ENCODE peak calls at places on chromosome 21, in four cellular contexts. One of them, this sample, is unnamed.

GRCh38 chr21:31294691-31295090 is 49.4 kb downstream of the TIAM1 start:
- DNase-seq in IMR-90: no peak
- DNase-seq in H9: no peak
- DNase-seq in H1: no peak
- DNase-seq in this sample: no peak

GRCh38 chr21:46551636-46552241 is 53.1 kb downstream of the S100B start:
- DNase-seq in IMR-90: no peak
- DNase-seq in H9: peak; percentile 57
- DNase-seq in H1: no peak
- DNase-seq in this sample: no peak

GRCh38 chr21:16169102-16169511 is 439.3 kb downstream of the USP25 start:
- DNase-seq in IMR-90: peak; percentile 8
- DNase-seq in H9: no peak
- DNase-seq in H1: no peak
- DNase-seq in this sample: peak; percentile 41

GRCh38 chr21:29332461-29333354 is 34.0 kb downstream of the BACH1 start:
- DNase-seq in IMR-90: peak; percentile 77
- DNase-seq in H9: no peak
- DNase-seq in H1: no peak
- DNase-seq in this sample: peak; percentile 83

GRCh38 chr21:37575536-37576083 is 209.0 kb downstream of the DYRK1A start:
- DNase-seq in IMR-90: no peak
- DNase-seq in H9: no peak
- DNase-seq in H1: no peak
- DNase-seq in this sample: no peak

GRCh38 chr21:14685568-14685967 is 139.5 kb upstream of the SAMSN1 start:
- DNase-seq in IMR-90: no peak
- DNase-seq in H9: no peak
- DNase-seq in H1: no peak
- DNase-seq in this sample: no peak

GRCh38 chr21:46078322-46078981 is 19.5 kb upstream of the COL6A2 start:
- DNase-seq in IMR-90: no peak
- DNase-seq in H9: peak; percentile 26
- DNase-seq in H1: no peak
- DNase-seq in this sample: no peak

GRCh38 chr21:15968911-15969310 is 239.1 kb downstream of the USP25 start:
- DNase-seq in IMR-90: no peak
- DNase-seq in H9: no peak
- DNase-seq in H1: no peak
- DNase-seq in this sample: no peak

GRCh38 chr21:43191971-43192370 is 23.2 kb downstream of the CRYAA start:
- DNase-seq in IMR-90: no peak
- DNase-seq in H9: no peak
- DNase-seq in H1: no peak
- DNase-seq in this sample: no peak

GRCh38 chr21:46406001-46406400 is 52.7 kb upstream of the DIP2A start:
- DNase-seq in IMR-90: no peak
- DNase-seq in H9: no peak
- DNase-seq in H1: no peak
- DNase-seq in this sample: no peak

GRCh38 chr21:37639756-37640155 is 273.2 kb downstream of the DYRK1A start:
- DNase-seq in IMR-90: no peak
- DNase-seq in H9: no peak
- DNase-seq in H1: no peak
- DNase-seq in this sample: no peak

GRCh38 chr21:17612023-17612564 is 607 bp downstream of the BTG3 start:
- DNase-seq in IMR-90: peak; percentile 59
- DNase-seq in H9: peak; percentile 31
- DNase-seq in H1: no peak
- DNase-seq in this sample: peak; percentile 88

GRCh38 chr21:46475296-46475695 is 16.6 kb downstream of the DIP2A start:
- DNase-seq in IMR-90: no peak
- DNase-seq in H9: no peak
- DNase-seq in H1: no peak
- DNase-seq in this sample: no peak

GRCh38 chr21:43195131-43196021 is 26.6 kb downstream of the CRYAA start:
- DNase-seq in IMR-90: no peak
- DNase-seq in H9: peak; percentile 25
- DNase-seq in H1: no peak
- DNase-seq in this sample: peak; percentile 74

GRCh38 chr21:28426545-28426944 is 566.1 kb downstream of the LTN1 start:
- DNase-seq in IMR-90: peak; percentile 32
- DNase-seq in H9: no peak
- DNase-seq in H1: no peak
- DNase-seq in this sample: no peak

GRCh38 chr21:29777155-29777554 is 162.6 kb downstream of the GRIK1 start:
- DNase-seq in IMR-90: no peak
- DNase-seq in H9: no peak
- DNase-seq in H1: no peak
- DNase-seq in this sample: no peak

GRCh38 chr21:31879251-31879650 is 6.4 kb downstream of the HUNK start:
- DNase-seq in IMR-90: no peak
- DNase-seq in H9: no peak
- DNase-seq in H1: no peak
- DNase-seq in this sample: no peak

GRCh38 chr21:43697758-43698643 is 20.9 kb upstream of the PDXK start:
- DNase-seq in IMR-90: peak; percentile 21
- DNase-seq in H9: no peak
- DNase-seq in H1: no peak
- DNase-seq in this sample: peak; percentile 41

GRCh38 chr21:15207635-15208370 is 143.0 kb upstream of the NRIP1 start:
- DNase-seq in IMR-90: no peak
- DNase-seq in H9: no peak
- DNase-seq in H1: no peak
- DNase-seq in this sample: no peak

GRCh38 chr21:28944296-28944695 is 48.4 kb downstream of the LTN1 start:
- DNase-seq in IMR-90: peak; percentile 15
- DNase-seq in H9: no peak
- DNase-seq in H1: no peak
- DNase-seq in this sample: peak; percentile 12

GRCh38 chr21:16539041-16539440 is 809.3 kb downstream of the USP25 start:
- DNase-seq in IMR-90: no peak
- DNase-seq in H9: no peak
- DNase-seq in H1: no peak
- DNase-seq in this sample: no peak

GRCh38 chr21:27362249-27362648 is 395.4 kb upstream of the ADAMTS5 start:
- DNase-seq in IMR-90: no peak
- DNase-seq in H9: no peak
- DNase-seq in H1: no peak
- DNase-seq in this sample: no peak

GRCh38 chr21:39144191-39144590 is 39.1 kb downstream of the PSMG1 start:
- DNase-seq in IMR-90: no peak
- DNase-seq in H9: no peak
- DNase-seq in H1: no peak
- DNase-seq in this sample: no peak

GRCh38 chr21:39030127-39030884 is 152.9 kb downstream of the PSMG1 start:
- DNase-seq in IMR-90: no peak
- DNase-seq in H9: peak; percentile 91
- DNase-seq in H1: peak; percentile 63
- DNase-seq in this sample: no peak

GRCh38 chr21:28775071-28775470 is 217.6 kb downstream of the LTN1 start:
- DNase-seq in IMR-90: no peak
- DNase-seq in H9: no peak
- DNase-seq in H1: no peak
- DNase-seq in this sample: no peak

GRCh38 chr21:43209575-43210453 is 41.0 kb downstream of the CRYAA start:
- DNase-seq in IMR-90: peak; percentile 81
- DNase-seq in H9: peak; percentile 21
- DNase-seq in H1: no peak
- DNase-seq in this sample: peak; percentile 94

GRCh38 chr21:14361958-14362357 is 21.0 kb downstream of the HSPA13 start:
- DNase-seq in IMR-90: no peak
- DNase-seq in H9: no peak
- DNase-seq in H1: no peak
- DNase-seq in this sample: no peak

GRCh38 chr21:15064576-15065380 is at the start of gene NRIP1:
- DNase-seq in IMR-90: peak; percentile 87
- DNase-seq in H9: peak; percentile 72
- DNase-seq in H1: no peak
- DNase-seq in this sample: peak; percentile 94

GRCh38 chr21:15729674-15730483 is at the start of gene USP25:
- DNase-seq in IMR-90: peak; percentile 60
- DNase-seq in H9: peak; percentile 89
- DNase-seq in H1: peak; percentile 57
- DNase-seq in this sample: peak; percentile 68

GRCh38 chr21:38166214-38166547 is 90.6 kb upstream of the KCNJ15 start:
- DNase-seq in IMR-90: no peak
- DNase-seq in H9: no peak
- DNase-seq in H1: no peak
- DNase-seq in this sample: no peak

GRCh38 chr21:28943631-28944030 is 49.0 kb downstream of the LTN1 start:
- DNase-seq in IMR-90: peak; percentile 28
- DNase-seq in H9: no peak
- DNase-seq in H1: no peak
- DNase-seq in this sample: peak; percentile 17

GRCh38 chr21:7951854-7952519 is 2569.4 kb upstream of the TPTE start:
- DNase-seq in IMR-90: no peak
- DNase-seq in H9: no peak
- DNase-seq in H1: no peak
- DNase-seq in this sample: no peak

GRCh38 chr21:7952648-7953047 is 2568.7 kb upstream of the TPTE start:
- DNase-seq in IMR-90: no peak
- DNase-seq in H9: no peak
- DNase-seq in H1: no peak
- DNase-seq in this sample: no peak

GRCh38 chr21:7953058-7953457 is 2568.3 kb upstream of the TPTE start:
- DNase-seq in IMR-90: no peak
- DNase-seq in H9: no peak
- DNase-seq in H1: no peak
- DNase-seq in this sample: no peak

GRCh38 chr21:7957713-7958064 is 2563.7 kb upstream of the TPTE start:
- DNase-seq in IMR-90: no peak
- DNase-seq in H9: no peak
- DNase-seq in H1: no peak
- DNase-seq in this sample: no peak
- H4K91ac ChIP-seq in IMR-90: no peak overlapping the region
- H4K91ac ChIP-seq in H9: no peak overlapping the region
- H4K91ac ChIP-seq in H1: no peak overlapping the region
- H4K91ac ChIP-seq in this sample: no peak overlapping the region

GRCh38 chr21:20789696-20790095 is 208.5 kb upstream of the NCAM2 start:
- DNase-seq in IMR-90: no peak
- DNase-seq in H9: no peak
- DNase-seq in H1: no peak
- DNase-seq in this sample: no peak

GRCh38 chr21:20790113-20790512 is 208.1 kb upstream of the NCAM2 start:
- DNase-seq in IMR-90: no peak
- DNase-seq in H9: no peak
- DNase-seq in H1: peak; percentile 46
- DNase-seq in this sample: no peak
- H4K91ac ChIP-seq in IMR-90: no peak overlapping the region
- H4K91ac ChIP-seq in H9: no peak overlapping the region
- H4K91ac ChIP-seq in H1: no peak overlapping the region
- H4K91ac ChIP-seq in this sample: no peak overlapping the region

GRCh38 chr21:34887729-34888568 is 161.2 kb downstream of the RUNX1 start:
- DNase-seq in IMR-90: peak; percentile 99
- DNase-seq in H9: peak; percentile 46
- DNase-seq in H1: no peak
- DNase-seq in this sample: peak; percentile 98

GRCh38 chr21:34890258-34890723 is 158.8 kb downstream of the RUNX1 start:
- DNase-seq in IMR-90: no peak
- DNase-seq in H9: peak; percentile 61
- DNase-seq in H1: no peak
- DNase-seq in this sample: no peak

GRCh38 chr21:34889537-34890257 is 159.4 kb downstream of the RUNX1 start:
- DNase-seq in IMR-90: peak; percentile 77
- DNase-seq in H9: peak; percentile 51
- DNase-seq in H1: no peak
- DNase-seq in this sample: peak; percentile 80

GRCh38 chr21:34889287-34889536 is 159.9 kb downstream of the RUNX1 start:
- DNase-seq in IMR-90: peak; percentile 74
- DNase-seq in H9: peak; percentile 49
- DNase-seq in H1: no peak
- DNase-seq in this sample: peak; percentile 84

DNA sequence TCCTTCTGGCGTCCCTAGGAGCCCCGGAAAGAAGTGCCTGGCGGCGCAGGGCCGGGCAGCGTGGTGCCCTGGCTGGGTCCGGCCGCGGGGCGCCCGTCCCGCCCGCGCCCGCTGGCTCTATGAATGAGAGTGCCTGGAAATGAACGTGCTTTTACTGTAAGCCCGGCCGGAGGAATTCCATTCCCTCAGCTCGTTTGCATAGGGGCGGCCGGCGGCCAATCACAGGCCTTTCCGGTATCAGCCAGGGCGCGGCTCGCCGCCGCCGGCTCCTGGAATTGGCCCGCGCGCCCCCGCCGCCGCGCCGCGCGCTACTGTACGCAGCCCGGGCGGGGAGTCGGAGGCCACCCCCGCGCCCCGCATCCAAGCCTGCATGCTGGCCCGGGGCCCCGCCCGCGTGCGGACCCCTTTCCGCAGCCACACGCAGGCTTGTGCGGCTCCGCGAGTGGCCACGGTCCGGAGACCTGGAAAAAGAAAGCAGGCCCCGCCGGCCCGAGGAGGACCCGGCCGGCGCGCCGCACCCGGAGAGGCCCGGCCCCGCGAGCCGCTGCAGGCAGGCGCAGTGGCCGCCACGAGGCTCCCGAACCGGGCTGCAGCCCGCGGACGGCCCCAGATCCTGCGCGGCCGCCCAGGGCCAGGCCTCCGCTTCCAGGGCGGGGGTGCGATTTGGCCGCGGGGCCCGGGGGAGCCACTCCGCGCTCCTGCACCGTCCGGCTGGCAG is 160.4 kb downstream of the RUNX1 start:
- DNase-seq in IMR-90: peak; percentile 96
- DNase-seq in H9: peak; percentile 93
- DNase-seq in H1: peak; percentile 79
- DNase-seq in this sample: peak; percentile 96
- H4K91ac ChIP-seq in IMR-90: peak overlapping the region; percentile 90
- H4K91ac ChIP-seq in H9: no peak overlapping the region
- H4K91ac ChIP-seq in H1: no peak overlapping the region
- H4K91ac ChIP-seq in this sample: peak overlapping the region; percentile 98

GRCh38 chr21:34579411-34579810 is 35.5 kb downstream of the RCAN1 start:
- DNase-seq in IMR-90: peak; percentile 86
- DNase-seq in H9: no peak
- DNase-seq in H1: no peak
- DNase-seq in this sample: peak; percentile 43

GRCh38 chr21:34583926-34584563 is 30.9 kb downstream of the RCAN1 start:
- DNase-seq in IMR-90: no peak
- DNase-seq in H9: no peak
- DNase-seq in H1: no peak
- DNase-seq in this sample: no peak

GRCh38 chr21:34580181-34580700 is 34.7 kb downstream of the RCAN1 start:
- DNase-seq in IMR-90: no peak
- DNase-seq in H9: no peak
- DNase-seq in H1: no peak
- DNase-seq in this sample: no peak

GRCh38 chr21:34582506-34583150 is 32.3 kb downstream of the RCAN1 start:
- DNase-seq in IMR-90: peak; percentile 65
- DNase-seq in H9: peak; percentile 39
- DNase-seq in H1: no peak
- DNase-seq in this sample: peak; percentile 68
- H4K91ac ChIP-seq in IMR-90: peak overlapping the region; percentile 64
- H4K91ac ChIP-seq in H9: no peak overlapping the region
- H4K91ac ChIP-seq in H1: no peak overlapping the region
- H4K91ac ChIP-seq in this sample: no peak overlapping the region